ENCODE peak calls at places on chromosomes 6 and 20, in six cellular contexts. I is fibroblast of lung, J is breast epithelium, Z is transverse colon, W is cardiac fibroblast, E is AG09309. B is an unnamed sample.

GRCh38 chr6:17397764-17398194 is 4.4 kb downstream of the CAP2 start:
- DNase-seq in J (no peak), W (peak; percentile 93), I (peak; percentile 30), Z (no peak), E (no peak), B (no peak)

GRCh38 chr6:112407191-112407590 is 60.1 kb downstream of the RFPL4B start:
- DNase-seq in E (no peak), Z (no peak), I (no peak), W (no peak), J (no peak), B (no peak)

GRCh38 chr20:61577065-61577464 is 325.0 kb downstream of the CDH4 start:
- DNase-seq in I (no peak), W (no peak), E (no peak), J (no peak), Z (no peak), B (no peak)

GRCh38 chr6:143405381-143406154 is 44.9 kb downstream of the ADAT2 start:
- DNase-seq in J (no peak), I (peak; percentile 17), Z (no peak), E (peak; percentile 69), W (peak; percentile 34), B (no peak)

GRCh38 chr20:43988451-43988850 is 73.8 kb downstream of the TOX2 start:
- DNase-seq in I (peak; percentile 19), J (no peak), Z (peak; percentile 23), E (no peak), W (no peak), B (no peak)

GRCh38 chr20:41425180-41425884 is 58.7 kb upstream of the EMILIN3 start:
- DNase-seq in W (peak; percentile 15), Z (no peak), I (peak; percentile 19), E (no peak), J (no peak), B (no peak)

GRCh38 chr6:154543638-154544037 is 33.2 kb upstream of the CNKSR3 start:
- DNase-seq in J (no peak), E (no peak), W (peak; percentile 11), I (peak; percentile 23), Z (no peak), B (no peak)

GRCh38 chr6:121086876-121087275 is 247.4 kb downstream of the TBC1D32 start:
- DNase-seq in J (no peak), Z (no peak), W (no peak), I (no peak), E (no peak), B (no peak)

GRCh38 chr6:53109612-53110011 is 39.0 kb downstream of the GCM1 start:
- DNase-seq in J (no peak), I (no peak), W (no peak), E (no peak), Z (no peak), B (no peak)

GRCh38 chr6:7107578-7108195 is at the start of gene RREB1:
- DNase-seq in E (no peak), Z (peak; percentile 67), W (peak; percentile 74), J (peak; percentile 54), I (peak; percentile 62), B (peak; percentile 67)

GRCh38 chr6:163243083-163243482 is 171.4 kb upstream of the QKI start:
- DNase-seq in E (no peak), W (no peak), J (no peak), Z (no peak), I (no peak), B (no peak)

GRCh38 chr6:112188906-112189305 is 65.5 kb downstream of the LAMA4 start:
- DNase-seq in I (peak; percentile 40), Z (no peak), E (peak; percentile 43), W (peak; percentile 14), J (no peak), B (peak; percentile 44)

GRCh38 chr6:156559151-156559690 is 218.0 kb upstream of the ARID1B start:
- DNase-seq in E (no peak), Z (no peak), J (no peak), I (no peak), W (no peak), B (no peak)

GRCh38 chr6:156555117-156555516 is 222.1 kb upstream of the ARID1B start:
- DNase-seq in Z (no peak), W (no peak), E (no peak), J (no peak), I (no peak), B (no peak)

GRCh38 chr6:156560476-156560875 is 216.7 kb upstream of the ARID1B start:
- DNase-seq in Z (no peak), W (no peak), J (no peak), I (no peak), E (no peak), B (no peak)

GRCh38 chr6:156556830-156557229 is 220.3 kb upstream of the ARID1B start:
- DNase-seq in Z (no peak), I (no peak), J (no peak), W (no peak), E (no peak), B (no peak)

DNA sequence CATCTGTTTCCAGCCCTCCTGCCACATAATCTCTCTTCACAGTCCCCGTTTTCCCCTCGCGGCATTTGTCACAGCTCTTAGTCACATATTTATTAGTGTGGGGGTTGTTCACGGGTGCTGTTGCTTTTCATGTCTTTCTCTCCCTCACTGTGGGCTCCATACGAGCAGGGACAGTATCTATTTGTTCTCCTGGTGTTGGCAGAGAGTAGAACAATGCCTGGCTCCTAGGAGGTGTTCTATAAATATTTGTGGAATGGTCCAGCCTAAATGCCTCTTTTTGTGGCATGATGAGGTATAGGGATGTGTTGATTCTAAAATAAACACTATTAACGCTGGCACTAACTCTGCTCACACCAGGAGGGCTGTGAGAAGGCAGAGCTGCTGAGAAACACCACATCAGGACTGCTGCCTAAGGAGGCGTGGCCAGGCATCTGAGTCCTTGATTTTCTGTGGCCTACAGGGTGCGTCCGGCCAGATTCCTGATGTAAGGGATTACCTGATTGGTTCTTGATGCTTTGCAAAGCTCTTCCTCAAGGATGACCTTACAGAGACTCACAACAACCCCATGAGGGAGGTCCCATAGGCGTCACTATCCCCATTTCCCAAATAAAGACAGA is 219.8 kb upstream of the ARID1B start:
- DNase-seq in E (no peak), I (peak; percentile 47), W (peak; percentile 16), J (no peak), Z (no peak), B (no peak)
- H3K4me3 ChIP-seq in E (no peak overlapping the region), I (no peak overlapping the region), W (no peak overlapping the region), J (no peak overlapping the region), Z (no peak overlapping the region), B (no peak overlapping the region)

DNA sequence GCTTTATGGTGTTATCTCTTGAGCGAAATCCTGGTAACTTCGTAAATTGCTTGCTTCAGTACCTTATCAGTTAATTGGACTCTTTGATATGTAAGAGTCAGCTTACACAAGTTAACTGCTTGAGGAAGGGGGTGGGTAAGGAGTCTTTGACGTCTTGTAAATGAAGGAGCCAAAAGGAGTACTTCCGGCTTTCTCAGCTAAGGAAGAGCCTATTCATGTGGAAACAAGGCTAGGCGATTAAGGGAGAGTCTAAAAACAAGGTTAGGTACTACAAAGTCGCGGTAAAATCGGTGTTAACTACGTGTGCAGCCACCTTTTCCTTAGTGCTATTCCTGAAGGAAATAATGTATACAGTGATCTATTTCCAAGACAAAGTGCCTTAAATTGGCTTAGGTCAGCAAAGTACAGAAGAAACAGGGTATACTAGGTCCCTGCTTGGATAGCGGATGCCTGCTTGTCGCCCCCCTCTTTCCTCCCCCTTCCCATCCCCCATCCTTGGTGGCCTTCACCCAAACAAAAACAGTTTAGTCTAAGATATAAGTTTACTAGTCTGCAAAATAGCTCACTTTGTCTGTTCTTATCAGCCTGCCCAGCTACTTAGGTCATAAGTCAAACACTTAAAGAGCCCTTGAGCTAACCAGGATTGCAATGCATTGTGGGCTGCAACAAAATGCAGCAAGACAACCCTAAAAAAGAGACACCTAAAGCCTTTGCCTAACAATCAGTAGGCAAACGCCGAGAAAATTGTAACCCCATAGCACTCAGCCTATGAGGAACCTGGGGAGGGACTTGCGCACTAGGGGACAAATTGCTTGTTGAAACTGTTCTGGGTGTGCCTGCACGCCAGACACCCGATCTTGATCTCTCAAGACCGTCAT is 147.3 kb downstream of the TRIM27 start:
- DNase-seq in E (no peak), W (no peak), J (no peak), Z (no peak), I (no peak), B (no peak)
- H3K4me3 ChIP-seq in E (no peak overlapping the region), W (no peak overlapping the region), J (no peak overlapping the region), Z (no peak overlapping the region), I (no peak overlapping the region), B (no peak overlapping the region)

DNA sequence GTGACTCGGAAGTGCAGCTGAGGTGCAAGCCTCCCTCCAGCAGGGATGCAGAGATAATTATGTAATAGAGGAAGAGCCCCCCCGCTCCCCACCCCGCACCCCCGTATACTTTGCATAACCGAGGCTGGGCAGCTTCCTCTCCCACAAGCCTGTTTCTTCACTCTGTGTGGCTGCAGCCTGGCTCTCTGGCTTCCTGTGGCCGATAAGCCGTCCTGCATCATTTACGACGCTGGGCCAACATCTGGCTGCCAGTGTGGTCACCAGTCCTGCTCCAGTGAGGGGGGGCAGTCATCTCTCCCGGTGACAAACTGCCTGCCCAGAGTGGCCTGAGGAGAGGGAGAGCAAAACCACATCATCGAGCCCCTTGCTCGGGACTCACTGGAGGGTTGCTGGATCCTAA is 59.2 kb downstream of the RBM38 start:
- DNase-seq in Z (peak; percentile 52), W (peak; percentile 67), J (no peak), I (no peak), E (peak; percentile 14), B (no peak)
- H3K4me3 ChIP-seq in Z (no peak overlapping the region), W (no peak overlapping the region), J (no peak overlapping the region), I (no peak overlapping the region), E (no peak overlapping the region), B (no peak overlapping the region)

GRCh38 chr6:46325561-46326525 is 155.1 kb upstream of the ENPP5 start:
- DNase-seq in J (no peak), Z (no peak), E (peak; percentile 38), I (peak; percentile 72), W (peak; percentile 37), B (no peak)
- H3K4me3 ChIP-seq in J (no peak overlapping the region), Z (no peak overlapping the region), E (peak overlapping the region; percentile 13), I (peak overlapping the region; percentile 50), W (peak overlapping the region; percentile 16), B (no peak overlapping the region)